ENCODE peak calls at places on chromosomes 7 and 10, in ten cellular contexts. M, G, Z, B, Y, I, K, T, R and A are unnamed samples.

GRCh38 chr7:139943391-139943790 is 114.3 kb downstream of the TBXAS1 start:
- DNase-seq in M (no peak), G (no peak), Z (no peak), B (no peak), Y (no peak), I (peak; percentile 83), K (no peak), T (no peak), R (no peak), A (peak; percentile 63)

GRCh38 chr7:100632951-100633717 is 8.2 kb downstream of the TFR2 start:
- DNase-seq in M (peak; percentile 48), G (no peak), Z (peak; percentile 40), B (no peak), Y (peak; percentile 75), I (peak; percentile 84), K (peak; percentile 72), T (peak; percentile 60), R (no peak), A (peak; percentile 74)

GRCh38 chr7:31074403-31074802 is 22.3 kb downstream of the ADCYAP1R1 start:
- DNase-seq in M (no peak), G (peak; percentile 85), Z (no peak), B (no peak), Y (peak; percentile 51), I (no peak), K (peak; percentile 75), T (peak; percentile 90), R (no peak), A (no peak)

GRCh38 chr10:12549297-12549696 is 199.9 kb downstream of the CAMK1D start:
- DNase-seq in M (no peak), G (no peak), Z (no peak), B (no peak), Y (no peak), I (no peak), K (no peak), T (no peak), R (no peak), A (no peak)

GRCh38 chr10:1153253-1153763 is 97.1 kb downstream of the WDR37 start:
- DNase-seq in M (no peak), G (no peak), Z (no peak), B (no peak), Y (no peak), I (no peak), K (no peak), T (no peak), R (no peak), A (no peak)

GRCh38 chr10:95445837-95446347 is 115.3 kb downstream of the SORBS1 start:
- DNase-seq in M (peak; percentile 16), G (no peak), Z (no peak), B (peak; percentile 93), Y (peak; percentile 53), I (no peak), K (no peak), T (peak; percentile 71), R (peak; percentile 81), A (peak; percentile 39)

GRCh38 chr10:101075775-101076174 is 14.0 kb downstream of the KAZALD1 start:
- DNase-seq in M (no peak), G (no peak), Z (no peak), B (no peak), Y (no peak), I (no peak), K (no peak), T (no peak), R (no peak), A (no peak)

GRCh38 chr7:27245798-27246691 is 3.4 kb downstream of the EVX1 start:
- DNase-seq in M (no peak), G (no peak), Z (no peak), B (no peak), Y (no peak), I (peak; percentile 79), K (no peak), T (peak; percentile 58), R (no peak), A (peak; percentile 70)

GRCh38 chr10:44715081-44715480 is 196.1 kb upstream of the TMEM72 start:
- DNase-seq in M (no peak), G (no peak), Z (no peak), B (no peak), Y (no peak), I (no peak), K (no peak), T (no peak), R (peak; percentile 42), A (no peak)

GRCh38 chr10:20948723-20949327 is 51.7 kb upstream of the NEBL start:
- DNase-seq in M (no peak), G (no peak), Z (no peak), B (no peak), Y (no peak), I (no peak), K (no peak), T (no peak), R (no peak), A (no peak)

GRCh38 chr7:25720427-25720826 is 431.6 kb upstream of the NFE2L3 start:
- DNase-seq in M (no peak), G (no peak), Z (no peak), B (no peak), Y (no peak), I (no peak), K (no peak), T (no peak), R (no peak), A (no peak)

GRCh38 chr7:1857487-1858425 is 187.7 kb downstream of the ELFN1 start:
- DNase-seq in M (no peak), G (peak; percentile 73), Z (no peak), B (no peak), Y (peak; percentile 34), I (no peak), K (peak; percentile 53), T (peak; percentile 39), R (no peak), A (peak; percentile 52)

GRCh38 chr7:88115258-88116195 is 104.3 kb downstream of the SRI start:
- DNase-seq in M (no peak), G (no peak), Z (no peak), B (no peak), Y (no peak), I (no peak), K (no peak), T (no peak), R (no peak), A (no peak)

GRCh38 chr7:194996-195829 is 2.8 kb downstream of the FAM20C start:
- DNase-seq in M (no peak), G (no peak), Z (no peak), B (no peak), Y (no peak), I (no peak), K (no peak), T (no peak), R (peak; percentile 43), A (no peak)

GRCh38 chr10:28681345-28681763 is 4.0 kb downstream of the BAMBI start:
- DNase-seq in M (no peak), G (no peak), Z (no peak), B (peak; percentile 78), Y (no peak), I (no peak), K (no peak), T (no peak), R (no peak), A (peak; percentile 46)

GRCh38 chr10:109275970-109276369 is 647.3 kb downstream of the XPNPEP1 start:
- DNase-seq in M (no peak), G (no peak), Z (no peak), B (no peak), Y (no peak), I (no peak), K (no peak), T (no peak), R (peak; percentile 33), A (no peak)

GRCh38 chr10:52740913-52741675 is 31.5 kb downstream of the MBL2 start:
- DNase-seq in M (no peak), G (no peak), Z (no peak), B (no peak), Y (no peak), I (peak; percentile 2), K (no peak), T (no peak), R (peak; percentile 46), A (peak; percentile 45)

GRCh38 chr7:13800694-13801448 is 188.6 kb downstream of the ETV1 start:
- DNase-seq in M (no peak), G (no peak), Z (no peak), B (no peak), Y (no peak), I (no peak), K (no peak), T (no peak), R (peak; percentile 98), A (no peak)

GRCh38 chr10:79434816-79435215 is 10.6 kb downstream of the ZCCHC24 start:
- DNase-seq in M (no peak), G (peak; percentile 77), Z (no peak), B (no peak), Y (no peak), I (no peak), K (no peak), T (peak; percentile 73), R (peak; percentile 71), A (no peak)

GRCh38 chr10:73251683-73252444 is 580 bp downstream of the MRPS16 start:
- DNase-seq in M (no peak), G (no peak), Z (no peak), B (no peak), Y (peak; percentile 47), I (no peak), K (no peak), T (no peak), R (peak; percentile 34), A (no peak)

GRCh38 chr7:131302453-131302852 is 25.2 kb upstream of the MKLN1 start:
- DNase-seq in M (no peak), G (no peak), Z (no peak), B (no peak), Y (no peak), I (no peak), K (no peak), T (no peak), R (no peak), A (no peak)

GRCh38 chr10:73169320-73169719 is 1.4 kb downstream of the FAM149B1 start:
- DNase-seq in M (no peak), G (no peak), Z (no peak), B (no peak), Y (no peak), I (no peak), K (no peak), T (no peak), R (no peak), A (peak; percentile 2)

GRCh38 chr7:130069179-130069977 is 956 bp upstream of the KLHDC10 start:
- DNase-seq in M (no peak), G (no peak), Z (no peak), B (no peak), Y (no peak), I (no peak), K (no peak), T (no peak), R (no peak), A (no peak)

GRCh38 chr7:54944179-54944578 is 74.6 kb upstream of the EGFR start:
- DNase-seq in M (no peak), G (no peak), Z (no peak), B (no peak), Y (no peak), I (no peak), K (no peak), T (no peak), R (no peak), A (no peak)

GRCh38 chr7:80145780-80146422 is 11.3 kb downstream of the GNAI1 start:
- DNase-seq in M (no peak), G (no peak), Z (no peak), B (no peak), Y (no peak), I (peak; percentile 19), K (no peak), T (no peak), R (peak; percentile 87), A (peak; percentile 23)

GRCh38 chr7:17493451-17493850 is 195.0 kb downstream of the AHR start:
- DNase-seq in M (no peak), G (no peak), Z (no peak), B (no peak), Y (no peak), I (no peak), K (no peak), T (no peak), R (no peak), A (no peak)

GRCh38 chr7:134768243-134768642 is 11.2 kb upstream of the CALD1 start:
- DNase-seq in M (no peak), G (no peak), Z (no peak), B (no peak), Y (no peak), I (no peak), K (no peak), T (no peak), R (no peak), A (no peak)

GRCh38 chr10:42488416-42488815 is 150.0 kb downstream of the ZNF33B start:
- DNase-seq in M (no peak), G (no peak), Z (no peak), B (no peak), Y (no peak), I (no peak), K (no peak), T (no peak), R (peak; percentile 75), A (no peak)